ENCODE peak calls at places on chromosomes 12 and 14, in seven cellular contexts. N, T, M, I, E, U and C are unnamed samples. For H3K27me3 and H3K4me1, the result is how much of the 10 kb centered on the place peaks cover.

GRCh38 chr14:102517412-102518062 is 8.0 kb upstream of the ANKRD9 start:
- DNase-seq in E (no peak), N (no peak), U (no peak), I (no peak), T (no peak), M (peak), C (no peak)

GRCh38 chr12:124636138-124636968 is 68.9 kb upstream of the NCOR2 start:
- DNase-seq in T (no peak), M (no peak), E (peak), U (peak), I (no peak), N (peak), C (no peak)

GRCh38 chr12:131872154-131873046 is 22.0 kb upstream of the ULK1 start:
- DNase-seq in I (no peak), U (no peak), M (peak), E (peak), N (no peak), T (no peak), C (no peak)

GRCh38 chr12:59834659-59835474 is 239.0 kb downstream of the SLC16A7 start:
- DNase-seq in M (no peak), I (no peak), T (no peak), E (peak), N (no peak), U (peak), C (no peak)

GRCh38 chr14:101227611-101228594 is 324.4 kb upstream of the RTL1 start:
- DNase-seq in E (no peak), I (no peak), U (no peak), N (no peak), M (no peak), T (no peak), C (no peak)

GRCh38 chr14:34379809-34380147 is 82.3 kb downstream of the SPTSSA start:
- DNase-seq in T (no peak), E (no peak), U (no peak), N (no peak), M (no peak), I (no peak), C (no peak)

GRCh38 chr12:102948941-102949352 is 8.5 kb upstream of the ASCL1 start:
- DNase-seq in N (peak), I (peak), E (peak), M (no peak), U (peak), T (peak), C (no peak)

GRCh38 chr12:46494424-46494823 is 121.9 kb upstream of the SLC38A2 start:
- DNase-seq in U (no peak), M (no peak), T (peak), E (no peak), I (no peak), N (no peak), C (peak)

GRCh38 chr12:108568653-108569154 is 6.3 kb downstream of the ISCU start:
- DNase-seq in M (no peak), U (no peak), I (no peak), T (no peak), E (no peak), N (no peak), C (no peak)

GRCh38 chr12:72071030-72071429 is 132.4 kb downstream of the TPH2 start:
- DNase-seq in T (no peak), I (no peak), M (no peak), N (no peak), U (no peak), E (no peak), C (no peak)

GRCh38 chr12:124254126-124254525 is 40.8 kb upstream of the RFLNA start:
- DNase-seq in U (no peak), N (no peak), I (no peak), M (no peak), T (no peak), E (no peak), C (no peak)

GRCh38 chr12:58249610-58250009 is 308.2 kb downstream of the ATP23 start:
- DNase-seq in N (no peak), M (no peak), T (peak), U (no peak), I (no peak), E (no peak), C (no peak)

GRCh38 chr12:4261655-4262054 is 11.9 kb upstream of the CCND2 start:
- DNase-seq in U (no peak), M (no peak), N (no peak), T (no peak), I (no peak), E (no peak), C (no peak)

GRCh38 chr14:63676615-63677014 is 34.9 kb upstream of the WDR89 start:
- DNase-seq in I (no peak), T (no peak), E (no peak), N (no peak), U (no peak), M (peak), C (no peak)

GRCh38 chr12:111166779-111167540 is 201.9 kb downstream of the PHETA1 start:
- DNase-seq in I (peak), T (no peak), N (no peak), M (no peak), E (no peak), U (no peak), C (no peak)

GRCh38 chr12:63991036-63991547 is 146.6 kb downstream of the SRGAP1 start:
- DNase-seq in N (no peak), M (no peak), U (no peak), I (no peak), T (no peak), E (no peak), C (no peak)

GRCh38 chr14:57153286-57153685 is 115.4 kb downstream of the EXOC5 start:
- DNase-seq in E (no peak), M (peak), T (no peak), N (no peak), I (no peak), U (no peak), C (no peak)

GRCh38 chr14:67313153-67313552 is 46.5 kb downstream of the ATP6V1D start:
- DNase-seq in N (no peak), U (no peak), E (no peak), T (no peak), M (no peak), I (no peak), C (no peak)

GRCh38 chr12:91991397-91992187 is 154.1 kb downstream of the BTG1 start:
- DNase-seq in I (no peak), M (no peak), E (no peak), T (peak), U (no peak), N (no peak), C (no peak)

GRCh38 chr12:30329281-30329680 is 366.4 kb downstream of the IPO8 start:
- DNase-seq in N (no peak), M (no peak), E (no peak), U (no peak), T (no peak), I (no peak), C (no peak)

GRCh38 chr12:107236824-107237467 is 143.6 kb upstream of the CRY1 start:
- DNase-seq in N (no peak), T (peak), M (no peak), U (no peak), E (no peak), I (no peak), C (no peak)

GRCh38 chr12:65962921-65963883 is 138.9 kb downstream of the HMGA2 start:
- DNase-seq in E (peak), I (peak), U (peak), T (peak), M (no peak), N (no peak), C (peak)

GRCh38 chr14:63910593-63911363 is 58.0 kb downstream of the SYNE2 start:
- DNase-seq in T (no peak), E (no peak), N (no peak), M (no peak), I (no peak), U (no peak), C (no peak)

GRCh38 chr14:22852940-22853767 is 16.8 kb downstream of the MMP14 start:
- DNase-seq in M (peak), I (peak), N (peak), T (peak), E (peak), U (peak), C (no peak)

GRCh38 chr14:32004300-32004699 is 72.8 kb upstream of the ARHGAP5 start:
- DNase-seq in U (no peak), T (no peak), M (no peak), E (peak), N (no peak), I (no peak), C (no peak)

GRCh38 chr14:69719501-69719951 is 47.4 kb upstream of the SRSF5 start:
- DNase-seq in N (no peak), I (no peak), E (no peak), U (no peak), T (peak), M (peak), C (no peak)

GRCh38 chr12:41795910-41796309 is 348.8 kb downstream of the GXYLT1 start:
- DNase-seq in E (peak), I (no peak), N (no peak), T (peak), U (no peak), M (no peak), C (peak)

GRCh38 chr14:100448376-100448775 is 125.2 kb downstream of the SLC25A47 start:
- DNase-seq in U (no peak), E (no peak), T (no peak), M (no peak), I (no peak), N (no peak), C (no peak)

GRCh38 chr14:23939607-23940326 is 13.8 kb upstream of the DHRS4 start:
- DNase-seq in N (no peak), T (no peak), I (no peak), U (peak), E (no peak), M (no peak), C (no peak)

GRCh38 chr14:60946773-60947172 is 34.1 kb downstream of the TRMT5 start:
- DNase-seq in U (no peak), T (no peak), E (no peak), N (no peak), M (no peak), I (no peak), C (no peak)

GRCh38 chr12:130780880-130781575 is 58.0 kb downstream of the STX2 start:
- DNase-seq in N (no peak), M (no peak), E (no peak), T (no peak), U (no peak), I (no peak), C (no peak)

GRCh38 chr14:98219638-98220037 is 1052.4 kb downstream of the BCL11B start:
- DNase-seq in M (no peak), N (no peak), I (no peak), T (no peak), U (no peak), E (no peak), C (no peak)

GRCh38 chr14:79820866-79821535 is 390.3 kb downstream of the DIO2 start:
- DNase-seq in T (no peak), E (no peak), N (no peak), M (peak), I (no peak), U (no peak), C (no peak)

GRCh38 chr12:120689397-120690082 is 2.6 kb downstream of the MLEC start:
- DNase-seq in E (no peak), M (no peak), N (no peak), T (no peak), U (no peak), I (no peak), C (no peak)

GRCh38 chr14:72849222-72849621 is 44.7 kb downstream of the DPF3 start:
- DNase-seq in N (no peak), I (no peak), U (no peak), T (no peak), M (no peak), E (no peak), C (no peak)

GRCh38 chr14:64605926-64606685 is 56.3 kb downstream of the PPP1R36 start:
- DNase-seq in E (no peak), M (peak), U (no peak), T (no peak), N (no peak), I (no peak), C (no peak)

GRCh38 chr12:53966070-53966384 is 6.9 kb upstream of the HOXC11 start:
- DNase-seq in T (no peak), M (no peak), U (no peak), I (no peak), N (no peak), E (no peak), C (no peak)
- H3K27me3 ChIP-seq in T (half or more), M (half or more), U (half or more), I (under half), N (half or more), E (under half), C (half or more)

DNA sequence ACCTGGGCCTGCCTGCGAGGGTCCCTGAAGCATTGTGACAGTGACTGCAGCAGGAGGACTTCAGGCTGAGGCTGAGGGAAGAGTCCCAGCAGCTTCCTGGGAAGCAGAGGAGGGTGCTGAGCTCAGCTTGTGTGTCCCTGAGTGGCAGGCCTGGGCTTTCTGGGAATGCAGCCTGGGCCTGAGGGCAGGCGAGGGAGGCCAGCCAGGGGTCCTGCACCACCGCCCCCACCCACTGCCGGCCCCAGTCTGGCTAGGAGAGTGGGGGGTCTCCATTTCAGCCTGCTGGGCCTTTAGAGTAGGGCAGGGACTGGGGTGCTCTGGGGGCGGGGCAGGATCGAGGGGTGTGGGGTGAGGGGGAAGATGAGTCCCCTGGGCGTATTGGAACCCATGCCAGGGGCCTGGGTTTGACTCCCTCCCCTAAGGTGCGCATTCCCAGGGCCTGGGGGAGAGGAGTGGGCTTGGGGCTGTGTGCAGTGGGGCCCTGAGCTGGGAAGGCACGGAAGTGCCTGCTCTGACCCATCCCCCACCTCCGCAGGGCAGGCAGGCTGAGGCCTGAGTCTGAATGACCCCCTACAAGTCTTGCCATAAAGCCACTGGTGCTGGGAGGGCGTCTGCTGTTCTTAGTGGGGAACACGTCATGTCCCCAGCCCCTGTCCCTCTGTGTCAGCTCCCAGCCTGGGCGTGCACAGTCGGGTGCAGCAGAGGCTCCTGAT is 46.4 kb downstream of the KRT80 start:
- DNase-seq in N (no peak), I (no peak), M (no peak), T (no peak), U (no peak), E (no peak), C (no peak)
- H3K4me1 ChIP-seq in N (under half), I (under half), M (under half), T (under half), U (under half), E (half or more), C (under half)

GRCh38 chr14:104933721-104934379 is 9.2 kb downstream of the PLD4 start:
- DNase-seq in E (no peak), N (no peak), M (no peak), T (no peak), I (no peak), U (no peak), C (no peak)
- H3K27me3 ChIP-seq in E (under half), N (under half), M (under half), T (under half), I (under half), U (under half), C (under half)

GRCh38 chr14:20614038-20614840 is 23.1 kb upstream of the RNASE12 start:
- DNase-seq in M (no peak), I (peak), T (peak), N (no peak), E (no peak), U (no peak), C (no peak)

GRCh38 chr14:20611277-20611676 is 20.1 kb upstream of the RNASE12 start:
- DNase-seq in I (no peak), T (no peak), M (no peak), U (no peak), N (no peak), E (no peak), C (no peak)

GRCh38 chr14:20615996-20616395 is 24.8 kb upstream of the RNASE12 start:
- DNase-seq in M (no peak), I (no peak), N (no peak), E (no peak), U (no peak), T (no peak), C (no peak)

GRCh38 chr14:20612403-20612802 is 21.2 kb upstream of the RNASE12 start:
- DNase-seq in M (no peak), U (no peak), I (no peak), N (no peak), E (no peak), T (no peak), C (no peak)

GRCh38 chr14:20613094-20614037 is 22.2 kb upstream of the RNASE12 start:
- DNase-seq in M (peak), N (peak), E (peak), I (peak), U (peak), T (peak), C (no peak)
- H3K4me1 ChIP-seq in M (under half), N (under half), E (under half), I (under half), U (under half), T (under half), C (under half)